ENCODE peak calls at places on chromosomes 11 and 22, in nine cellular contexts. One of them, this sample, is unnamed.
A peak's percentile ranks its signal among the peaks of the same experiment; 100 is the strongest.

GRCh38 chr22:19537941-19538488 is 13.8 kb upstream of the CLDN5 start:
- DNase-seq in OCI-LY7: no peak
- DNase-seq in mesenchymal stem cell: no peak
- DNase-seq in RCC 7860: no peak
- DNase-seq in GM13977: no peak
- DNase-seq in nephron progenitor cell: no peak
- DNase-seq in HT-29: no peak
- DNase-seq in heart left ventricle: no peak
- DNase-seq in caudate nucleus: no peak
- DNase-seq in this sample: no peak

GRCh38 chr11:69799582-69799981 is 19.6 kb downstream of the FGF3 start:
- DNase-seq in caudate nucleus: no peak
- DNase-seq in GM13977: no peak
- DNase-seq in mesenchymal stem cell: peak; percentile 36
- DNase-seq in HT-29: peak; percentile 84
- DNase-seq in RCC 7860: no peak
- DNase-seq in OCI-LY7: peak; percentile 54
- DNase-seq in heart left ventricle: no peak
- DNase-seq in nephron progenitor cell: no peak
- DNase-seq in this sample: no peak

GRCh38 chr11:102384419-102385052 is 37.5 kb downstream of the BIRC2 start:
- DNase-seq in caudate nucleus: no peak
- DNase-seq in GM13977: no peak
- DNase-seq in RCC 7860: no peak
- DNase-seq in heart left ventricle: peak; percentile 33
- DNase-seq in HT-29: no peak
- DNase-seq in OCI-LY7: no peak
- DNase-seq in nephron progenitor cell: no peak
- DNase-seq in mesenchymal stem cell: no peak
- DNase-seq in this sample: no peak

GRCh38 chr11:19393119-19393518 is 152.4 kb upstream of the E2F8 start:
- DNase-seq in nephron progenitor cell: no peak
- DNase-seq in HT-29: no peak
- DNase-seq in mesenchymal stem cell: no peak
- DNase-seq in heart left ventricle: no peak
- DNase-seq in OCI-LY7: no peak
- DNase-seq in caudate nucleus: no peak
- DNase-seq in RCC 7860: no peak
- DNase-seq in GM13977: no peak
- DNase-seq in this sample: no peak

GRCh38 chr11:131065435-131066295 is 149.4 kb upstream of the SNX19 start:
- DNase-seq in caudate nucleus: no peak
- DNase-seq in OCI-LY7: no peak
- DNase-seq in GM13977: no peak
- DNase-seq in mesenchymal stem cell: no peak
- DNase-seq in nephron progenitor cell: no peak
- DNase-seq in HT-29: no peak
- DNase-seq in RCC 7860: no peak
- DNase-seq in heart left ventricle: no peak
- DNase-seq in this sample: no peak

GRCh38 chr11:128848815-128849455 is 18.2 kb downstream of the KCNJ1 start:
- DNase-seq in heart left ventricle: peak; percentile 52
- DNase-seq in mesenchymal stem cell: peak; percentile 43
- DNase-seq in OCI-LY7: peak; percentile 79
- DNase-seq in GM13977: peak; percentile 70
- DNase-seq in HT-29: peak; percentile 76
- DNase-seq in nephron progenitor cell: peak; percentile 80
- DNase-seq in RCC 7860: no peak
- DNase-seq in caudate nucleus: peak; percentile 4
- DNase-seq in this sample: peak; percentile 37

GRCh38 chr11:114132944-114133394 is 73.5 kb downstream of the ZBTB16 start:
- DNase-seq in HT-29: no peak
- DNase-seq in caudate nucleus: no peak
- DNase-seq in nephron progenitor cell: no peak
- DNase-seq in GM13977: no peak
- DNase-seq in mesenchymal stem cell: no peak
- DNase-seq in RCC 7860: no peak
- DNase-seq in heart left ventricle: no peak
- DNase-seq in OCI-LY7: no peak
- DNase-seq in this sample: no peak

GRCh38 chr22:39900306-39901227 is at the start of gene GRAP2:
- DNase-seq in caudate nucleus: no peak
- DNase-seq in mesenchymal stem cell: no peak
- DNase-seq in OCI-LY7: peak; percentile 30
- DNase-seq in RCC 7860: no peak
- DNase-seq in GM13977: peak; percentile 48
- DNase-seq in nephron progenitor cell: no peak
- DNase-seq in heart left ventricle: no peak
- DNase-seq in HT-29: no peak
- DNase-seq in this sample: peak; percentile 84

GRCh38 chr22:49763696-49764095 is 64.0 kb downstream of the BRD1 start:
- DNase-seq in mesenchymal stem cell: no peak
- DNase-seq in HT-29: no peak
- DNase-seq in nephron progenitor cell: no peak
- DNase-seq in heart left ventricle: no peak
- DNase-seq in caudate nucleus: no peak
- DNase-seq in RCC 7860: no peak
- DNase-seq in GM13977: no peak
- DNase-seq in OCI-LY7: no peak
- DNase-seq in this sample: no peak

GRCh38 chr11:100719362-100719761 is 32.3 kb downstream of the ARHGAP42 start:
- DNase-seq in nephron progenitor cell: no peak
- DNase-seq in mesenchymal stem cell: peak; percentile 90
- DNase-seq in OCI-LY7: no peak
- DNase-seq in caudate nucleus: no peak
- DNase-seq in heart left ventricle: no peak
- DNase-seq in RCC 7860: no peak
- DNase-seq in GM13977: no peak
- DNase-seq in HT-29: peak; percentile 80
- DNase-seq in this sample: no peak

GRCh38 chr11:98600103-98600502 is 420.6 kb upstream of the CNTN5 start:
- DNase-seq in GM13977: no peak
- DNase-seq in heart left ventricle: no peak
- DNase-seq in RCC 7860: no peak
- DNase-seq in nephron progenitor cell: no peak
- DNase-seq in OCI-LY7: no peak
- DNase-seq in caudate nucleus: no peak
- DNase-seq in HT-29: no peak
- DNase-seq in mesenchymal stem cell: no peak
- DNase-seq in this sample: no peak

GRCh38 chr11:86116386-86116726 is 47.5 kb upstream of the PICALM start:
- DNase-seq in heart left ventricle: no peak
- DNase-seq in mesenchymal stem cell: peak; percentile 38
- DNase-seq in caudate nucleus: no peak
- DNase-seq in nephron progenitor cell: no peak
- DNase-seq in GM13977: peak; percentile 81
- DNase-seq in OCI-LY7: no peak
- DNase-seq in HT-29: no peak
- DNase-seq in RCC 7860: peak; percentile 97
- DNase-seq in this sample: peak; percentile 47

GRCh38 chr11:33064033-33064825 is 24.9 kb downstream of the TCP11L1 start:
- DNase-seq in GM13977: no peak
- DNase-seq in mesenchymal stem cell: no peak
- DNase-seq in HT-29: no peak
- DNase-seq in RCC 7860: no peak
- DNase-seq in OCI-LY7: no peak
- DNase-seq in nephron progenitor cell: no peak
- DNase-seq in caudate nucleus: no peak
- DNase-seq in heart left ventricle: no peak
- DNase-seq in this sample: no peak

GRCh38 chr11:128323381-128323780 is 264.0 kb downstream of the ETS1 start:
- DNase-seq in HT-29: peak; percentile 33
- DNase-seq in heart left ventricle: no peak
- DNase-seq in GM13977: peak; percentile 45
- DNase-seq in OCI-LY7: peak; percentile 52
- DNase-seq in mesenchymal stem cell: peak; percentile 49
- DNase-seq in caudate nucleus: no peak
- DNase-seq in RCC 7860: no peak
- DNase-seq in nephron progenitor cell: no peak
- DNase-seq in this sample: peak; percentile 31

GRCh38 chr11:11000546-11001283 is 142.9 kb upstream of the ZBED5 start:
- DNase-seq in caudate nucleus: no peak
- DNase-seq in heart left ventricle: no peak
- DNase-seq in mesenchymal stem cell: no peak
- DNase-seq in OCI-LY7: no peak
- DNase-seq in HT-29: no peak
- DNase-seq in RCC 7860: no peak
- DNase-seq in nephron progenitor cell: no peak
- DNase-seq in GM13977: no peak
- DNase-seq in this sample: no peak

GRCh38 chr22:20605328-20605727 is 97.9 kb downstream of the MED15 start:
- DNase-seq in mesenchymal stem cell: no peak
- DNase-seq in caudate nucleus: no peak
- DNase-seq in heart left ventricle: no peak
- DNase-seq in RCC 7860: no peak
- DNase-seq in HT-29: no peak
- DNase-seq in GM13977: no peak
- DNase-seq in OCI-LY7: no peak
- DNase-seq in nephron progenitor cell: no peak
- DNase-seq in this sample: no peak

GRCh38 chr11:37496196-37496595 is 898.2 kb upstream of the RAG2 start:
- DNase-seq in mesenchymal stem cell: no peak
- DNase-seq in GM13977: no peak
- DNase-seq in nephron progenitor cell: no peak
- DNase-seq in RCC 7860: peak; percentile 32
- DNase-seq in heart left ventricle: no peak
- DNase-seq in OCI-LY7: no peak
- DNase-seq in HT-29: no peak
- DNase-seq in caudate nucleus: no peak
- DNase-seq in this sample: no peak

GRCh38 chr11:13448876-13449275 is 14.1 kb downstream of the BTBD10 start:
- DNase-seq in GM13977: no peak
- DNase-seq in OCI-LY7: peak; percentile 4
- DNase-seq in mesenchymal stem cell: peak; percentile 19
- DNase-seq in heart left ventricle: no peak
- DNase-seq in HT-29: no peak
- DNase-seq in caudate nucleus: no peak
- DNase-seq in RCC 7860: no peak
- DNase-seq in nephron progenitor cell: no peak
- DNase-seq in this sample: no peak

GRCh38 chr11:44601471-44602370 is 36.3 kb downstream of the CD82 start:
- DNase-seq in OCI-LY7: peak; percentile 16
- DNase-seq in nephron progenitor cell: no peak
- DNase-seq in mesenchymal stem cell: no peak
- DNase-seq in caudate nucleus: no peak
- DNase-seq in HT-29: peak; percentile 96
- DNase-seq in heart left ventricle: no peak
- DNase-seq in RCC 7860: no peak
- DNase-seq in GM13977: peak; percentile 76
- DNase-seq in this sample: no peak

GRCh38 chr22:36258750-36259619 is 6.1 kb downstream of the APOL1 start:
- DNase-seq in HT-29: no peak
- DNase-seq in mesenchymal stem cell: peak; percentile 61
- DNase-seq in GM13977: peak; percentile 45
- DNase-seq in RCC 7860: no peak
- DNase-seq in heart left ventricle: no peak
- DNase-seq in nephron progenitor cell: peak; percentile 52
- DNase-seq in caudate nucleus: no peak
- DNase-seq in OCI-LY7: peak; percentile 73
- DNase-seq in this sample: peak; percentile 94

GRCh38 chr11:122809861-122810260 is 28.4 kb upstream of the CRTAM start:
- DNase-seq in GM13977: no peak
- DNase-seq in HT-29: no peak
- DNase-seq in mesenchymal stem cell: no peak
- DNase-seq in nephron progenitor cell: no peak
- DNase-seq in caudate nucleus: no peak
- DNase-seq in RCC 7860: no peak
- DNase-seq in heart left ventricle: no peak
- DNase-seq in OCI-LY7: no peak
- DNase-seq in this sample: no peak

GRCh38 chr22:26592368-26593015 is 2.6 kb upstream of the TPST2 start:
- DNase-seq in GM13977: peak; percentile 49
- DNase-seq in mesenchymal stem cell: no peak
- DNase-seq in caudate nucleus: no peak
- DNase-seq in OCI-LY7: peak; percentile 80
- DNase-seq in heart left ventricle: no peak
- DNase-seq in nephron progenitor cell: no peak
- DNase-seq in RCC 7860: no peak
- DNase-seq in HT-29: peak; percentile 39
- DNase-seq in this sample: peak; percentile 96

GRCh38 chr11:74820763-74821162 is 72.1 kb downstream of the RNF169 start:
- DNase-seq in HT-29: no peak
- DNase-seq in GM13977: no peak
- DNase-seq in RCC 7860: peak; percentile 49
- DNase-seq in heart left ventricle: no peak
- DNase-seq in OCI-LY7: no peak
- DNase-seq in caudate nucleus: no peak
- DNase-seq in nephron progenitor cell: no peak
- DNase-seq in mesenchymal stem cell: peak; percentile 83
- DNase-seq in this sample: no peak

GRCh38 chr11:61967924-61968757 is 707 bp upstream of the FTH1 start:
- DNase-seq in heart left ventricle: peak; percentile 47
- DNase-seq in RCC 7860: no peak
- DNase-seq in mesenchymal stem cell: no peak
- DNase-seq in HT-29: peak; percentile 79
- DNase-seq in GM13977: peak; percentile 71
- DNase-seq in OCI-LY7: peak; percentile 54
- DNase-seq in nephron progenitor cell: peak; percentile 46
- DNase-seq in caudate nucleus: peak; percentile 83
- DNase-seq in this sample: no peak

GRCh38 chr11:83187463-83187862 is 6.0 kb upstream of the ANKRD42 start:
- DNase-seq in caudate nucleus: no peak
- DNase-seq in mesenchymal stem cell: no peak
- DNase-seq in RCC 7860: no peak
- DNase-seq in GM13977: no peak
- DNase-seq in nephron progenitor cell: no peak
- DNase-seq in heart left ventricle: no peak
- DNase-seq in OCI-LY7: no peak
- DNase-seq in HT-29: no peak
- DNase-seq in this sample: no peak

GRCh38 chr11:9577032-9577431 is 3.6 kb downstream of the WEE1 start:
- DNase-seq in mesenchymal stem cell: peak; percentile 37
- DNase-seq in OCI-LY7: no peak
- DNase-seq in GM13977: no peak
- DNase-seq in RCC 7860: no peak
- DNase-seq in HT-29: no peak
- DNase-seq in heart left ventricle: no peak
- DNase-seq in nephron progenitor cell: no peak
- DNase-seq in caudate nucleus: no peak
- DNase-seq in this sample: no peak

GRCh38 chr22:44256860-44257560 is 55.7 kb downstream of the SHISAL1 start:
- DNase-seq in OCI-LY7: no peak
- DNase-seq in caudate nucleus: no peak
- DNase-seq in nephron progenitor cell: no peak
- DNase-seq in mesenchymal stem cell: no peak
- DNase-seq in GM13977: no peak
- DNase-seq in heart left ventricle: no peak
- DNase-seq in RCC 7860: no peak
- DNase-seq in HT-29: no peak
- DNase-seq in this sample: no peak

GRCh38 chr11:83249972-83250593 is 36.1 kb downstream of the CCDC90B start:
- DNase-seq in mesenchymal stem cell: peak; percentile 59
- DNase-seq in caudate nucleus: no peak
- DNase-seq in GM13977: peak; percentile 47
- DNase-seq in RCC 7860: peak; percentile 13
- DNase-seq in heart left ventricle: no peak
- DNase-seq in nephron progenitor cell: no peak
- DNase-seq in HT-29: peak; percentile 55
- DNase-seq in OCI-LY7: peak; percentile 73
- DNase-seq in this sample: peak; percentile 54

GRCh38 chr22:46083383-46084350 is 66.7 kb upstream of the PPARA start:
- DNase-seq in OCI-LY7: no peak
- DNase-seq in GM13977: no peak
- DNase-seq in HT-29: peak; percentile 57
- DNase-seq in RCC 7860: no peak
- DNase-seq in nephron progenitor cell: no peak
- DNase-seq in caudate nucleus: no peak
- DNase-seq in heart left ventricle: no peak
- DNase-seq in mesenchymal stem cell: no peak
- DNase-seq in this sample: no peak

GRCh38 chr11:61695917-61696316 is 15.7 kb downstream of the DAGLA start:
- DNase-seq in GM13977: peak; percentile 72
- DNase-seq in OCI-LY7: no peak
- DNase-seq in heart left ventricle: peak; percentile 80
- DNase-seq in RCC 7860: peak; percentile 89
- DNase-seq in nephron progenitor cell: no peak
- DNase-seq in HT-29: peak; percentile 85
- DNase-seq in mesenchymal stem cell: peak; percentile 83
- DNase-seq in caudate nucleus: peak; percentile 68
- DNase-seq in this sample: no peak

GRCh38 chr11:68664906-68665305 is 19.4 kb upstream of the GAL start:
- DNase-seq in RCC 7860: no peak
- DNase-seq in heart left ventricle: no peak
- DNase-seq in HT-29: no peak
- DNase-seq in OCI-LY7: no peak
- DNase-seq in caudate nucleus: no peak
- DNase-seq in nephron progenitor cell: no peak
- DNase-seq in mesenchymal stem cell: no peak
- DNase-seq in GM13977: no peak
- DNase-seq in this sample: no peak

This sample was measured in MM.1S.